ENCODE peak calls at places on chromosomes 5 and 9, in five cellular contexts. B, H, A, C and S are unnamed samples.

GRCh38 chr9:34513567-34514214 is 9.1 kb downstream of the ENHO start:
- DNase-seq in B (no peak), H (no peak), A (no peak), C (no peak), S (no peak)

GRCh38 chr9:128505414-128505765 is 871 bp downstream of the GLE1 start:
- DNase-seq in B (peak), H (no peak), A (no peak), C (no peak), S (no peak)

GRCh38 chr5:69492391-69493234 is at the start of gene OCLN:
- DNase-seq in B (peak), H (no peak), C (peak), A (no peak), S (no peak)

GRCh38 chr5:53019320-53019719 is 30.2 kb downstream of the ITGA2 start:
- DNase-seq in C (no peak), A (no peak), H (no peak), B (peak), S (no peak)

GRCh38 chr5:142881727-142882126 is 111.5 kb downstream of the ARHGAP26 start:
- DNase-seq in B (no peak), H (no peak), A (no peak), C (no peak), S (no peak)

GRCh38 chr5:73030995-73031394 is 75.2 kb downstream of the FCHO2 start:
- DNase-seq in A (no peak), C (no peak), H (no peak), B (peak), S (no peak)

GRCh38 chr9:79254900-79255651 is 316.7 kb upstream of the TLE4 start:
- DNase-seq in H (no peak), A (no peak), C (no peak), B (no peak), S (no peak)

GRCh38 chr5:132674671-132675506 is 1.1 kb downstream of the IL4 start:
- DNase-seq in C (no peak), H (no peak), A (no peak), B (peak), S (no peak)

GRCh38 chr9:116632990-116633441 is 54.1 kb upstream of the TRIM32 start:
- DNase-seq in H (no peak), B (no peak), A (no peak), C (no peak), S (no peak)

GRCh38 chr5:68817696-68818695 is 275.8 kb upstream of the SLC30A5 start:
- DNase-seq in C (peak), B (no peak), A (no peak), H (no peak), S (peak)

GRCh38 chr5:124976086-124976485 is 229.6 kb upstream of the ZNF608 start:
- DNase-seq in B (no peak), H (no peak), C (peak), A (no peak), S (no peak)

GRCh38 chr5:124979174-124979573 is 232.7 kb upstream of the ZNF608 start:
- DNase-seq in B (peak), C (no peak), A (no peak), H (no peak), S (no peak)

GRCh38 chr5:124972703-124973102 is 226.3 kb upstream of the ZNF608 start:
- DNase-seq in H (no peak), A (no peak), C (no peak), B (no peak), S (no peak)

DNA sequence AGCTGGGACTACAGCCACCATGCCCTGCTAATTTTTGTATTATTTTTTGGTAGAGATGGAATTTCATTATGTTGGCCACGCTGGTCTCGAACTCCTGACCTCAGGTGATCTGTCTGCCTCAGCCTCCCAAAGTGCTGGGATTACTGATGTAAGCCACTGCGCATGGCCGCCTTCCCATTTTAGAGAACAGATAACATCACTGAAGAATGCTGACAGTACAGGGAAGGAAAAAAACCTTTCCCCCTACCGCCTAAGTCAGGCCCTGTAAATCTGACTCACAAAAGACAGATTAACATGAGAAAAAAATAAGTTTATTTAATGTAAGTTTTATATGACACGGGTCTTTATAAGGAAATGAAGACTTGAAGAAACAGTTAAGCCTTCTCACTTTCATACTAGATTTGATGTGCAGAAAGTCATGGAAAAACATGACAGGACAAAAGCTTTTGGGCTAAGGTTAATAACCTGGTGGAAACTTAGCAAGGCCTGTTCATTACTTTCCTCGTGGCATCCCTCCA is 227.2 kb upstream of the ZNF608 start:
- DNase-seq in C (no peak), A (no peak), H (no peak), B (no peak), S (no peak)
- H3K27ac ChIP-seq in C (no peak), A (no peak), H (no peak), B (no peak), S (no peak)

DNA sequence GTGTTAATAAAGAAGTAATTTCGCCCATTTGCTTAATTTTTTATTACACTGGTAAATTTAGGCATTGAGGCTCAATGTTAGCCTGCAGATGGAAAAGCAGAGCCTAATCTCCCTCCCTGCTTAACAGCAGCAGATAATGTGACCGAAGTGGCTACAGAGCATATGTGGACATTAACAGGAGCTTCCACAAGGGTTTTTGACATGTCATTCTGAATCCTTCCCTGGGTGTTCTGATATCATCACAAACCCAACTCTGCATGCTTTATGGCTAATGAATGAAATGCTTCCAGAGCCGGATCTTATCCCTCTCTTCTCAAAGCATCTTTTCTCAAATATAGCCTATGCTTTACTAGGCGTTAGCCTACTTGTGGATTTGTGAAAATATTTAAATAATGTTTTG is 208.6 kb downstream of the CAAP1 start:
- DNase-seq in C (no peak), H (no peak), B (no peak), A (no peak), S (no peak)
- H3K27ac ChIP-seq in C (no peak), H (no peak), B (no peak), A (no peak), S (no peak)

DNA sequence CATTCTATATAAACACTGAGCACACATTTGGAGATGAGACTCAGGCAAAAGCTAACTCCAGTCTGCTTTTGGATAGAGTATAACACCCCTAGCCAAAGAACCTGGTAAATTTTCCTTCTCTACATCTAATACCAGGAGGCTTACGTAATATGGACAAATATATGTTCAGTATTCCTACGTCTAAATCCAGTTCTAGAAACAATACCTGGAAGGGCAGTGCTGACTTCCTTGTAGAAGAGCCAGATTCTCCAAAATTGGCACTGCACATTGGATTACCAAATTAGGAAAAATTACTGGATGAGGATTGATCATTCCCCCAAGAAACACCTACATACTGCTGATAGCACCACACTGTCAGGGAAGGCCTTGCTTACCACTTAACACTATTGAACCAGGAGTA is 247.4 kb downstream of the SAXO1 start:
- DNase-seq in C (no peak), B (no peak), H (no peak), A (no peak), S (no peak)
- H3K27ac ChIP-seq in C (no peak), B (no peak), H (peak), A (peak), S (no peak)

DNA sequence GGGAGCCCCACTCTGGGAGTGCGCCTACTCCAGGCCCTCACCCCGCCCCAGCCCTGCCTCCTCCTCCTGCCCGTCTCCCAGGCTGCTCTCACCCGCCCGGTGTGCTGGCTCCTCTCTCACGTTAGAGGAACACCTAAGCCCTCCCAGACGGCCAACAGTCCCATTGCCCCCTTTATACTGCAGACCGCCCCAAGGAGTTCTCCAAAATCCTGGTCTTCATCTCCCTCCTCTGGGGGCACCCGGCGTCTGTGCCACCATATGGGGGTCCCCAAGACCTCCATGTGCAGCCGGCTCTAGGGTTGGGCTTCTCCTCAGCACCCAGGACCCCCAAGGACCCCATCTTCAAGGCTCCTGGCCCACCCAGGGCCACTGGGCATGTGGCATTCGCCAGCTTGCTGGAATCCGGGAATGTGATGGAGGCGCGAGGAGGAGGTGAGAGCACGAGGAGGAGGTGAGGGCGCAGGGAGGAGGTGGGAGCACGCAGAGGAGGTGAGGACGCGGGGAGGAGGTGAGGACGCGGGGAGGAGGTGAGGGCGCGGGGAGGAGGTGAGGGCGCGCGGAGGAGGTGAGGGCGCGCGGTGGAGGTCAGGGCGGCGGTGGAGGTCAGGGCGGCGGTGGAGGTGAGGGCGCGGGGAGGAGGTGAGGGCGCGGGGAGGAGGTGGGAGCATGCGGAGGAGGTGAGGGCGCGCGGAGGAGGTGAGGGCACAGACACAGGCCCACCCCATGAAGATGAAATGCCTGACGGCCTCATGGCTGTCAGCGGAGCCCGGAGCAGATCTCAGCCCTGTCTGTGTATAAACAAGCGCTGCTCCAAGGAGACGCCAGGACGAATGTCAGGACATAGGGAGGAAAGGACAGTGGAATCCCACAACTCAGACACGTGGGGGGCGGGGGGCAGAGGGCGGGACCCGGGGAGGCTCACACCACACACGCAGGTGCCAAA is 41.2 kb downstream of the EXD3 start:
- DNase-seq in H (no peak), A (no peak), C (peak), B (no peak), S (no peak)
- H3K27ac ChIP-seq in H (no peak), A (no peak), C (no peak), B (no peak), S (no peak)

GRCh38 chr9:72396247-72397091 is 31.5 kb upstream of the ZFAND5 start:
- DNase-seq in C (no peak), B (peak), A (no peak), H (no peak), S (no peak)

GRCh38 chr9:72399391-72399790 is 34.4 kb upstream of the ZFAND5 start:
- DNase-seq in H (no peak), C (no peak), B (no peak), A (no peak), S (no peak)

GRCh38 chr9:72390896-72391295 is 25.9 kb upstream of the ZFAND5 start:
- DNase-seq in A (no peak), B (peak), H (no peak), C (no peak), S (no peak)

DNA sequence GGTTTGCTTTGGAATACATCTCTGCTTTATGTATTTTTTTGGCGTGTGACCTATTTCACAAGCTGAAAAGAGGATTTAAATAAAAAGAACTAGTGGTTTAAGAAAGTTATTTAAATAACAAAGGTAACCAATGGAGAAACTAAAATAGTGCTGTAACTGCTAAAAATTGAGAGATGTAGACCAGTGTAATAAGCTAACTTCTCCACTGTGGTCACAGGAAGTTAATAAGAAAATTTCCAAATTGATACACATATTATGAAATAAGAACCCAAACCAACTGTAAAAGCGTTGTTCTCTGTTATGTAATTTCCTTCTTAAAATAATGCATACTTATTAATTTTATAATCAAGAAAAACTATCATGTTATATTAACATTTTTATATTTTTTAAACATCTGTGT is 29.1 kb upstream of the ZFAND5 start:
- DNase-seq in B (no peak), H (no peak), A (no peak), C (no peak), S (no peak)
- H3K27ac ChIP-seq in B (no peak), H (no peak), A (no peak), C (no peak), S (no peak)

GRCh38 chr9:136537896-136538598 is 7.8 kb downstream of the NOTCH1 start:
- DNase-seq in H (no peak), B (no peak), A (no peak), C (peak), S (no peak)
- H3K27ac ChIP-seq in H (peak), B (no peak), A (no peak), C (peak), S (peak)

GRCh38 chr5:150559701-150560100 is 51.8 kb downstream of the NDST1 start:
- DNase-seq in B (peak), A (no peak), C (no peak), H (no peak), S (no peak)
- H3K27ac ChIP-seq in B (no peak), A (no peak), C (no peak), H (no peak), S (no peak)